ENCODE peak calls at places on chromosome 19, in seven cellular contexts. One of them, this sample, is unnamed.

GRCh38 chr19:45169602-45170001 is 8.4 kb downstream of the TRAPPC6A start:
- DNase-seq in activated T-cell treated with anti-CD3 and anti-CD28 coated beads, Interleukin-2, amount 50 U/mL, for 72 hours: no peak
- DNase-seq in astrocyte of the spinal cord: no peak
- DNase-seq in kidney epithelial cell: no peak
- DNase-seq in stimulated activated CD4-positive, alpha-beta T cell treated with anti-CD3 and anti-CD28 coated beads, Interleukin-4, amount 100 ng/mL, for 24 hours: no peak
- DNase-seq in heart left ventricle: no peak
- DNase-seq in AG10803: no peak
- DNase-seq in this sample: no peak

GRCh38 chr19:44278181-44278690 is 18.6 kb downstream of the ZNF233 start:
- DNase-seq in astrocyte of the spinal cord: no peak
- DNase-seq in stimulated activated CD4-positive, alpha-beta T cell treated with anti-CD3 and anti-CD28 coated beads, Interleukin-4, amount 100 ng/mL, for 24 hours: no peak
- DNase-seq in activated T-cell treated with anti-CD3 and anti-CD28 coated beads, Interleukin-2, amount 50 U/mL, for 72 hours: no peak
- DNase-seq in kidney epithelial cell: no peak
- DNase-seq in AG10803: peak
- DNase-seq in heart left ventricle: no peak
- DNase-seq in this sample: no peak

GRCh38 chr19:43560687-43561086 is 14.6 kb downstream of the XRCC1 start:
- DNase-seq in heart left ventricle: no peak
- DNase-seq in AG10803: no peak
- DNase-seq in activated T-cell treated with anti-CD3 and anti-CD28 coated beads, Interleukin-2, amount 50 U/mL, for 72 hours: no peak
- DNase-seq in stimulated activated CD4-positive, alpha-beta T cell treated with anti-CD3 and anti-CD28 coated beads, Interleukin-4, amount 100 ng/mL, for 24 hours: no peak
- DNase-seq in astrocyte of the spinal cord: peak
- DNase-seq in kidney epithelial cell: no peak
- DNase-seq in this sample: no peak

GRCh38 chr19:12721656-12722565 is 1.8 kb downstream of the TNPO2 start:
- DNase-seq in stimulated activated CD4-positive, alpha-beta T cell treated with anti-CD3 and anti-CD28 coated beads, Interleukin-4, amount 100 ng/mL, for 24 hours: peak
- DNase-seq in astrocyte of the spinal cord: peak
- DNase-seq in kidney epithelial cell: peak
- DNase-seq in AG10803: peak
- DNase-seq in activated T-cell treated with anti-CD3 and anti-CD28 coated beads, Interleukin-2, amount 50 U/mL, for 72 hours: peak
- DNase-seq in heart left ventricle: peak
- DNase-seq in this sample: peak

GRCh38 chr19:45178262-45179062 is at the start of gene BLOC1S3:
- DNase-seq in activated T-cell treated with anti-CD3 and anti-CD28 coated beads, Interleukin-2, amount 50 U/mL, for 72 hours: peak
- DNase-seq in kidney epithelial cell: peak
- DNase-seq in AG10803: peak
- DNase-seq in stimulated activated CD4-positive, alpha-beta T cell treated with anti-CD3 and anti-CD28 coated beads, Interleukin-4, amount 100 ng/mL, for 24 hours: peak
- DNase-seq in heart left ventricle: peak
- DNase-seq in astrocyte of the spinal cord: peak
- DNase-seq in this sample: peak

GRCh38 chr19:13790354-13790753 is 4.9 kb upstream of the ZSWIM4 start:
- DNase-seq in activated T-cell treated with anti-CD3 and anti-CD28 coated beads, Interleukin-2, amount 50 U/mL, for 72 hours: no peak
- DNase-seq in stimulated activated CD4-positive, alpha-beta T cell treated with anti-CD3 and anti-CD28 coated beads, Interleukin-4, amount 100 ng/mL, for 24 hours: no peak
- DNase-seq in astrocyte of the spinal cord: no peak
- DNase-seq in heart left ventricle: no peak
- DNase-seq in AG10803: peak
- DNase-seq in kidney epithelial cell: no peak
- DNase-seq in this sample: no peak

GRCh38 chr19:18896421-18896841 is 473 bp upstream of the CERS1 start:
- DNase-seq in activated T-cell treated with anti-CD3 and anti-CD28 coated beads, Interleukin-2, amount 50 U/mL, for 72 hours: no peak
- DNase-seq in kidney epithelial cell: no peak
- DNase-seq in stimulated activated CD4-positive, alpha-beta T cell treated with anti-CD3 and anti-CD28 coated beads, Interleukin-4, amount 100 ng/mL, for 24 hours: no peak
- DNase-seq in AG10803: no peak
- DNase-seq in astrocyte of the spinal cord: no peak
- DNase-seq in heart left ventricle: no peak
- DNase-seq in this sample: no peak

GRCh38 chr19:3970313-3970807 is 539 bp downstream of the DAPK3 start:
- DNase-seq in heart left ventricle: no peak
- DNase-seq in kidney epithelial cell: no peak
- DNase-seq in activated T-cell treated with anti-CD3 and anti-CD28 coated beads, Interleukin-2, amount 50 U/mL, for 72 hours: no peak
- DNase-seq in AG10803: no peak
- DNase-seq in stimulated activated CD4-positive, alpha-beta T cell treated with anti-CD3 and anti-CD28 coated beads, Interleukin-4, amount 100 ng/mL, for 24 hours: no peak
- DNase-seq in astrocyte of the spinal cord: no peak
- DNase-seq in this sample: no peak

GRCh38 chr19:15072930-15073647 is 8.9 kb upstream of the OR1I1 start:
- DNase-seq in activated T-cell treated with anti-CD3 and anti-CD28 coated beads, Interleukin-2, amount 50 U/mL, for 72 hours: no peak
- DNase-seq in kidney epithelial cell: peak
- DNase-seq in heart left ventricle: no peak
- DNase-seq in stimulated activated CD4-positive, alpha-beta T cell treated with anti-CD3 and anti-CD28 coated beads, Interleukin-4, amount 100 ng/mL, for 24 hours: no peak
- DNase-seq in AG10803: no peak
- DNase-seq in astrocyte of the spinal cord: no peak
- DNase-seq in this sample: no peak